ENCODE peak calls at places on chromosomes 1 and 21, in seven cellular contexts. C is K562; J is pancreas; I is CD4-positive, alpha-beta T cell; F is brain microvascular endothelial cell; Z is PC-3; B is mammary epithelial cell. A is an unnamed sample.

GRCh38 chr1:201628490-201628889 is 89.6 kb downstream of the NAV1 start:
- DNase-seq in Z (no peak), C (no peak), J (no peak), F (no peak), B (no peak), I (no peak), A (no peak)

GRCh38 chr1:240455228-240455821 is 156.6 kb downstream of the GREM2 start:
- DNase-seq in B (no peak), F (no peak), I (no peak), J (no peak), C (no peak), Z (peak), A (peak)

GRCh38 chr1:43441166-43441893 is 12.4 kb downstream of the HYI start:
- DNase-seq in J (no peak), I (no peak), Z (no peak), C (no peak), F (no peak), B (no peak), A (no peak)

GRCh38 chr1:93919780-93920179 is 10.6 kb upstream of the GCLM start:
- DNase-seq in F (no peak), C (no peak), J (no peak), B (no peak), Z (no peak), I (no peak), A (no peak)

GRCh38 chr1:231590453-231591198 is 36.0 kb upstream of the DISC1 start:
- DNase-seq in J (peak), I (peak), Z (peak), C (no peak), B (peak), F (peak), A (peak)

GRCh38 chr1:230825061-230825803 is 43.1 kb downstream of the C1orf198 start:
- DNase-seq in J (peak), C (no peak), I (no peak), F (peak), B (peak), Z (peak), A (no peak)

GRCh38 chr1:44417351-44418021 is 12.4 kb downstream of the RNF220 start:
- DNase-seq in J (no peak), Z (no peak), C (no peak), B (no peak), F (peak), I (no peak), A (no peak)

GRCh38 chr1:45669859-45670655 is 16.3 kb downstream of the GPBP1L1 start:
- DNase-seq in C (no peak), B (peak), I (no peak), J (no peak), F (no peak), Z (no peak), A (no peak)

GRCh38 chr21:42376338-42376982 is 10.1 kb upstream of the TFF1 start:
- DNase-seq in Z (peak), B (no peak), I (no peak), F (no peak), C (peak), J (no peak), A (no peak)

GRCh38 chr1:180168786-180169640 is 14.3 kb downstream of the QSOX1 start:
- DNase-seq in C (peak), J (peak), F (no peak), I (no peak), B (no peak), Z (peak), A (peak)

GRCh38 chr1:159790237-159790917 is 9.6 kb downstream of the DUSP23 start:
- DNase-seq in F (no peak), B (no peak), J (peak), Z (peak), C (peak), I (no peak), A (no peak)

GRCh38 chr1:98323906-98324358 is 337.6 kb upstream of the SNX7 start:
- DNase-seq in I (no peak), B (peak), Z (peak), C (no peak), J (no peak), F (peak), A (peak)

GRCh38 chr1:103267271-103267670 is 158.9 kb upstream of the COL11A1 start:
- DNase-seq in J (no peak), Z (no peak), I (no peak), B (no peak), C (no peak), F (no peak), A (no peak)

GRCh38 chr1:3453891-3454810 is at the start of gene ARHGEF16:
- DNase-seq in B (peak), F (peak), I (peak), J (peak), Z (peak), C (peak), A (no peak)

GRCh38 chr1:206816390-206817287 is 44.3 kb upstream of the IL10 start:
- DNase-seq in J (no peak), C (peak), I (no peak), B (no peak), Z (no peak), F (no peak), A (no peak)

GRCh38 chr1:10434590-10434989 is 4.4 kb downstream of the CENPS start:
- DNase-seq in I (no peak), F (no peak), Z (no peak), B (no peak), J (no peak), C (no peak), A (no peak)

GRCh38 chr1:192706936-192707335 is 71.0 kb downstream of the RGS13 start:
- DNase-seq in B (no peak), Z (no peak), J (no peak), I (no peak), F (peak), C (no peak), A (no peak)

GRCh38 chr1:167629681-167630567 is at the start of gene RCSD1:
- DNase-seq in B (peak), C (peak), Z (no peak), I (peak), F (no peak), J (no peak), A (peak)

GRCh38 chr21:44415073-44416025 is 40.0 kb upstream of the LRRC3 start:
- DNase-seq in F (no peak), C (no peak), Z (no peak), J (no peak), B (no peak), I (no peak), A (no peak)

DNA sequence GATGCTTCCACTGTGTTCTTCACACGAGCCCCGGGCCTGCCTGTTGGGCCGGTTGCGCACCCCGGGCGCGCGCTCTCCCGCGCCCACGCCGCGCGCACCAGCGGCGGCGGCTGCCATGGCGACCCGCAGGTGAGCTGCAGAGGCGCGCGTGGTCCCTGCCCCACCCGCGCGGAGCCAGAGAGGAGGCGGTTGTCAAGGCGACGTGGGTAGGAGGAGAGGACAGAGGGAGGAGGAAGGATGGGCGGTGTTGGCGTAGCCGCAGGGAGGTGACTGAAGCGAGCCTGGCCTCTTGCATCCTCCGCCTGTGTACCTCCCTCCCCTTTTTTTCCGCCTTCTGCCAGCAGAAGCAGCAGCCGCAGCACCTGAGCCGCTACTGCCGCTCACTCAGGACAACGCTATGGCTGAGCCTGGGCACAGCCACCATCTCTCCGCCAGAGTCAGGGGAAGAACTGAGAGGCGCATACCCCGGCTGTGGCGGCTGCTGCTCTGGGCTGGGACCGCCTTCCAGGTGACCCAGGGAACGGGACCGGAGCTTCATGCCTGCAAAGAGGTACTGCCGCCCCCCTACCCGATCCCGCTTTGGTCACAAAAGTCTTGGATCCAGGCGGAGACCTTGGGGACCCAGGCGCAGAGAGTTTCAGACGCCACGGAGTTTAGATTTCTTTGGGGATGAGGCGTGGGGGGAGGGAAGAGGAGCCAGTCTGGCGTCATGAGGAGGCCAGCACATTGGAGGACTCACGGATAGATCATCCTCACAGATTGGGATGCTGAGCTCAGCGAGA is at the start of gene ELAPOR1:
- DNase-seq in Z (peak), J (peak), I (peak), C (no peak), F (no peak), B (peak), A (peak)
- H3K27ac ChIP-seq in Z (no peak), J (peak), I (no peak), C (no peak), F (no peak), B (no peak), A (no peak)

GRCh38 chr1:32127780-32128179 is 19.9 kb downstream of the KPNA6 start:
- DNase-seq in C (peak), B (no peak), Z (no peak), J (no peak), F (no peak), I (no peak), A (no peak)
- TF ChIP-seq CTCF in C (no peak), B (no peak), Z (peak), J (no peak), F (no peak), I (no peak), A (peak)

GRCh38 chr1:61280457-61280856 is 198.1 kb downstream of the NFIA start:
- DNase-seq in Z (no peak), B (no peak), I (no peak), C (no peak), F (no peak), J (no peak), A (no peak)
- H3K27ac ChIP-seq in Z (no peak), B (no peak), I (no peak), C (no peak), F (no peak), J (no peak), A (no peak)

DNA sequence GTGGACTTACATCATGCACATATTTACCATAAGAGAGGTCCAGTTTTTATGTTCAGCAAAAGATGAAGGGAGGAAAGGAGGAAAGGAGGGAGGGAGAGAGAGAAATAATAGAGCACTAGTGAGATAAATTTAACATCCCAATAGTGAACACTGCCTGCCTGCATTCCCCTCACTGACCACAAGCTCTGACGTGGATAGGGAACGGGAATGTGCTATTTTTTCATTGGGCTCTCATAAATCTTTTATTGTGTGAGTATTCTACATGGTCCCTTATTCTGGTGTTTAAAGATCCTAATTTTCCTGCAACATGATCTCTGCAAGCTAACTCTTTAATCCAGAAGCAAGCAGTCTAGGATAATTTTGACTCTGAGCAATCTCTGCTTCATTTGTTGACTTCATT is 82.2 kb downstream of the TTC3 start:
- DNase-seq in F (no peak), J (no peak), I (no peak), B (no peak), Z (peak), C (no peak), A (no peak)
- TF ChIP-seq CTCF in F (peak), J (no peak), I (no peak), B (no peak), Z (peak), C (no peak), A (no peak)